ENCODE peak calls at places on chromosomes 16 and 17, in nine cellular contexts. S, P, Y, U, T, I, B, C and F are unnamed samples.

GRCh38 chr16:47928008-47928407 is 227.8 kb downstream of the ABCC12 start:
- DNase-seq in Y (no peak), C (no peak), S (no peak), P (no peak), I (no peak), U (peak; percentile 12), T (no peak), B (no peak), F (no peak)

GRCh38 chr16:22092143-22092933 is at the start of gene VWA3A:
- DNase-seq in C (no peak), P (peak; percentile 27), T (no peak), I (no peak), U (peak; percentile 28), Y (peak; percentile 35), B (no peak), S (peak; percentile 72), F (no peak)

GRCh38 chr16:20626971-20627370 is 50.8 kb upstream of the ACSM2B start:
- DNase-seq in P (no peak), B (no peak), S (no peak), C (no peak), T (no peak), U (no peak), I (no peak), Y (no peak), F (no peak)

GRCh38 chr17:50781167-50781566 is 13.8 kb upstream of the ANKRD40CL start:
- DNase-seq in P (no peak), Y (no peak), C (no peak), I (no peak), T (no peak), U (no peak), B (no peak), S (no peak), F (no peak)

GRCh38 chr16:30018731-30019158 is 4.3 kb upstream of the C16orf92 start:
- DNase-seq in S (peak; percentile 31), P (no peak), Y (no peak), C (no peak), B (no peak), U (no peak), I (no peak), T (no peak), F (no peak)

GRCh38 chr16:86630471-86630870 is 52.1 kb downstream of the FOXL1 start:
- DNase-seq in B (no peak), Y (no peak), S (no peak), U (no peak), I (no peak), C (no peak), P (no peak), T (no peak), F (peak; percentile 61)

GRCh38 chr17:75371981-75372380 is 33.5 kb downstream of the GRB2 start:
- DNase-seq in T (no peak), I (no peak), U (no peak), B (no peak), C (no peak), P (no peak), Y (no peak), S (no peak), F (no peak)

GRCh38 chr17:17526369-17526768 is 30.2 kb upstream of the RASD1 start:
- DNase-seq in Y (no peak), T (no peak), B (no peak), I (no peak), S (no peak), P (no peak), U (no peak), C (no peak), F (peak; percentile 62)

GRCh38 chr16:24497405-24497804 is 42.0 kb upstream of the RBBP6 start:
- DNase-seq in C (no peak), Y (no peak), T (no peak), U (no peak), S (no peak), B (no peak), I (no peak), P (no peak), F (no peak)

GRCh38 chr16:2043296-2043979 is 4.2 kb downstream of the NTHL1 start:
- DNase-seq in B (no peak), Y (no peak), C (no peak), P (no peak), U (no peak), S (no peak), T (peak; percentile 71), I (no peak), F (no peak)

GRCh38 chr17:3318336-3318735 is 20.2 kb upstream of the OR3A1 start:
- DNase-seq in B (no peak), C (no peak), Y (no peak), P (no peak), I (no peak), T (no peak), S (no peak), U (peak; percentile 25), F (no peak)

GRCh38 chr17:32870969-32871368 is 6.0 kb downstream of the MYO1D start:
- DNase-seq in T (no peak), I (no peak), Y (no peak), P (no peak), B (no peak), C (no peak), U (no peak), S (no peak), F (no peak)

GRCh38 chr16:68077866-68078725 is 7.1 kb upstream of the NFATC3 start:
- DNase-seq in B (no peak), S (no peak), C (no peak), I (no peak), U (no peak), T (no peak), Y (no peak), P (no peak), F (no peak)